ENCODE peak calls at places on chromosomes 1 and 21, in five cellular contexts. O is small intestine; P is CD8-positive, alpha-beta memory T cell; R is thoracic aorta; X is Karpas-422. F is an unnamed sample.

GRCh38 chr1:64038965-64039926 is 164.2 kb upstream of the UBE2U start:
- DNase-seq in O (peak; percentile 22), P (no peak), R (peak; percentile 54), X (no peak), F (peak; percentile 79)

GRCh38 chr1:238370600-238370999 is 479.9 kb upstream of the ZP4 start:
- DNase-seq in O (peak; percentile 68), P (no peak), R (no peak), X (no peak), F (no peak)

GRCh38 chr1:214615111-214615510 is 12.1 kb downstream of the CENPF start:
- DNase-seq in O (no peak), P (no peak), R (no peak), X (no peak), F (no peak)

GRCh38 chr1:14778882-14779594 is 180.6 kb downstream of the KAZN start:
- DNase-seq in O (peak; percentile 30), P (peak; percentile 3), R (no peak), X (peak; percentile 76), F (no peak)

GRCh38 chr1:169576241-169576933 is 9.9 kb downstream of the F5 start:
- DNase-seq in O (no peak), P (no peak), R (no peak), X (no peak), F (no peak)

GRCh38 chr1:11395616-11396015 is 83.3 kb upstream of the DISP3 start:
- DNase-seq in O (no peak), P (no peak), R (no peak), X (no peak), F (no peak)

GRCh38 chr1:214002472-214002871 is 14.7 kb downstream of the PROX1 start:
- DNase-seq in O (peak; percentile 29), P (no peak), R (no peak), X (no peak), F (no peak)

GRCh38 chr1:9992910-9993309 is 4.1 kb upstream of the RBP7 start:
- DNase-seq in O (no peak), P (no peak), R (no peak), X (no peak), F (no peak)

GRCh38 chr1:246632584-246633168 is 66.4 kb downstream of the CNST start:
- DNase-seq in O (no peak), P (no peak), R (no peak), X (no peak), F (no peak)

GRCh38 chr1:109721046-109721445 is 9.0 kb downstream of the GSTM5 start:
- DNase-seq in O (no peak), P (no peak), R (no peak), X (no peak), F (no peak)

GRCh38 chr1:116311756-116312691 is 61.0 kb upstream of the ATP1A1 start:
- DNase-seq in O (peak; percentile 96), P (no peak), R (no peak), X (no peak), F (no peak)

GRCh38 chr1:226584164-226584563 is 35.6 kb downstream of the STUM start:
- DNase-seq in O (peak; percentile 27), P (no peak), R (no peak), X (no peak), F (no peak)

DNA sequence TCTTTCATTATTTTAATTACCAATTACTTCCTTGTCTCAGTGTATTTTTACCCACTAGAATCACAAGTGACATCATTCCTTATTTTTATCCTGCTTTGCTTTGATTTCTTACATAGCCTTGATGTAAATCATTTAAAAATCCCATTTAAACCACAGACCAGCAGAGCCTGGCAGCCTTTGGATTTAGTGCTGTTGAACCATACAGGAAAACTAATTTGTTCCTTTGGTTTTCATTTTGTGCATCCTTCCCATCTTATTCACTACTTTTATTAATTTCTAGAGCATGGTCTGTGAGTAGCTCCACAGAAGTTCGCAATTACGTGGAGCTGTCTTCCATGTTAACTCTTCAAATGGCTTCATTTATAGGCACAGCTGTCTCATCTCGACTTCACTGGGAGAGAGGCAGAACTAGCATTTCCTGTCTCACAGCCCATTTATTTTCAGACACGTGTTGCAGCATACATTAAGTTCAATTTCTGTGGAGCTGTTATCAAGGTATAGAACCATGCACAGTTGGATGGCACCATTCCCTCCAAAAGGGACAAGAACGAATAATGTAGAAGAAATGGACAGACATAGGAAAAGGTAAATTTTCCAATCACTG is 235.3 kb downstream of the MRPL39 start:
- DNase-seq in O (no peak), P (no peak), R (no peak), X (no peak), F (no peak)
- H3K4me1 ChIP-seq in O (no peaks in the 10 kb centered on the region), P (no peaks in the 10 kb centered on the region), R (no peaks in the 10 kb centered on the region), X (no peaks in the 10 kb centered on the region), F (no peaks in the 10 kb centered on the region)

GRCh38 chr21:43969115-43969444 is 43.0 kb upstream of the TRAPPC10 start:
- DNase-seq in O (no peak), P (no peak), R (no peak), X (no peak), F (no peak)
- H3K36me3 ChIP-seq in O (peaks cover 4% of the 10 kb centered on the region), P (peaks cover 5% of the 10 kb centered on the region), R (peaks cover 17% of the 10 kb centered on the region), X (peaks cover 3% of the 10 kb centered on the region), F (peaks cover 15% of the 10 kb centered on the region)

DNA sequence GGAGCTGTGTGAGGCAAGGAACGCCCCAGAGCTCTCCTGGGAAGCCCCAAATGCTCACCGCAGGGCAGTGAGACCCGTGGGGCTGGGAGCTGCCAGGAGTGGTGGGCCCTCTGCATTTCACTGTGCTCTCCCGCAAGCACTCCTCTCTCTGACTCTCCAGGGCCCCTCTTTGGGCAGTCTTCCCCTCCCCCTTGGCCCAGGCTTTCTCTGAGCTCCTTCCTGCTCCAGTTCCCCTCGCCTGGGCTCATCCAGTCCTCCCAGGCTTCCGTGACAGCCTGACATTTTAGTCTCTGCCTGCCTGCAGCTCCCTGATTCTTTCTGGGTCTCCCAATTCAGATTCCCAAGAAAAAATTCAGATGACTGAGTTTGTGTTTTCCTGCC is 2.2 kb upstream of the CA6 start:
- DNase-seq in O (no peak), P (no peak), R (no peak), X (no peak), F (no peak)
- H3K4me3 ChIP-seq in O (no peak overlapping the region), P (no peak overlapping the region), R (no peak overlapping the region), X (no peak overlapping the region), F (no peak overlapping the region)

DNA sequence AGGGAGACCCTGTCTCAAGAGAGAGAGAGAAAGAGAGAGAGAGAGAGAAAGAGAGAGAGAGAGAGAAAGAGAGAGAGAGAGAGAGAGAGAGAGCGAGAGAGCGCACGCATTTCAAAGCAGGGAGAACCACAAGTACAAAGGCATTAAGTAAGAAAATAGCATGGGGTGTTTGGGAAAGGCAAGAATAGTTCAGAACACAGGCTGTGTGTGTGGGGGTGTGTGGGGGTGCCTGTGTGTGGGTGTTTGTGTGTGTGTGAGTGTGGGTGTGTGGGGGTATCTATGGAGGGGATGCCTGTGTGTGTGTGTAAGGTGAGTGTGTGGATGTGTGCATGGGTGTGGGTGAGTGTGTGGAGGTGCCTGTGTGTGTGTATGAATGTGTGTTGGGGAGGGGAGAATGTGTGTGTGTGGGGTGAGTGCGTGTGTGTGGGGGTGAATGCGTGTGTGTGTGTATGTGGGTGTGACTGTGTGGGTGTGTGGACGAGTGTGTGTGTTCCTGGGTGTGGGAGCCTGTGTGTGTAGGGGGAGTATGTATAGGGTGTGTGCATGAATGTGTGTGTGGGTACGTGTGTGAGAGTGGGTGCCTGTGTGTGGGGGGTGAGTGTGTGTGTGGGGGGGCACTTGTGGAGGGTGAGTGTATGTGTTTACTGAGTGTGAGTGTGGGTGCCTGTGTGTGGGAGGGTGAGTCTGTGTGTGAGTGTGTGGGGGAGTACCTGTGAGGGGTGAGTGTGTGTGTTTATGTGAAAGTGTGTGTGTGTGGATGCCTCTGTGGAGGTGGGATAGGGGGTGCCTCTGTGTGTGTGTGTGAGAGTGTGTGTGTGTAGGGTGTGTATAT is 19.1 kb upstream of the HDAC1 start:
- DNase-seq in O (no peak), P (peak; percentile 59), R (no peak), X (no peak), F (no peak)
- H3K4me1 ChIP-seq in O (no peaks in the 10 kb centered on the region), P (peaks cover 66% of the 10 kb centered on the region), R (no peaks in the 10 kb centered on the region), X (peaks cover 11% of the 10 kb centered on the region), F (no peaks in the 10 kb centered on the region)

GRCh38 chr1:15923241-15923640 is 52.7 kb downstream of the ZBTB17 start:
- DNase-seq in O (no peak), P (no peak), R (no peak), X (no peak), F (no peak)
- H3K36me3 ChIP-seq in O (peaks cover 6% of the 10 kb centered on the region), P (peaks cover 40% of the 10 kb centered on the region), R (peaks cover 58% of the 10 kb centered on the region), X (peaks cover 32% of the 10 kb centered on the region), F (peaks cover 82% of the 10 kb centered on the region)

GRCh38 chr1:204461331-204462228 is 33.0 kb downstream of the PIK3C2B start:
- DNase-seq in O (no peak), P (peak; percentile 26), R (no peak), X (no peak), F (no peak)
- H3K4me3 ChIP-seq in O (no peak overlapping the region), P (no peak overlapping the region), R (no peak overlapping the region), X (no peak overlapping the region), F (no peak overlapping the region)

GRCh38 chr1:242211254-242212022 is 212.5 kb upstream of the MAP1LC3C start:
- DNase-seq in O (no peak), P (no peak), R (no peak), X (no peak), F (no peak)
- H3K4me1 ChIP-seq in O (no peaks in the 10 kb centered on the region), P (no peaks in the 10 kb centered on the region), R (no peaks in the 10 kb centered on the region), X (no peaks in the 10 kb centered on the region), F (no peaks in the 10 kb centered on the region)

GRCh38 chr1:152623203-152623844 is 421 bp upstream of the LCE3A start:
- DNase-seq in O (no peak), P (no peak), R (no peak), X (peak; percentile 57), F (no peak)

GRCh38 chr1:152630596-152630995 is 7.7 kb upstream of the LCE3A start:
- DNase-seq in O (no peak), P (no peak), R (no peak), X (no peak), F (no peak)

GRCh38 chr1:152621993-152622392 is 910 bp downstream of the LCE3A start:
- DNase-seq in O (no peak), P (no peak), R (no peak), X (no peak), F (no peak)

GRCh38 chr1:152622803-152623202 is at the start of gene LCE3A:
- DNase-seq in O (no peak), P (no peak), R (no peak), X (peak; percentile 2), F (no peak)

DNA sequence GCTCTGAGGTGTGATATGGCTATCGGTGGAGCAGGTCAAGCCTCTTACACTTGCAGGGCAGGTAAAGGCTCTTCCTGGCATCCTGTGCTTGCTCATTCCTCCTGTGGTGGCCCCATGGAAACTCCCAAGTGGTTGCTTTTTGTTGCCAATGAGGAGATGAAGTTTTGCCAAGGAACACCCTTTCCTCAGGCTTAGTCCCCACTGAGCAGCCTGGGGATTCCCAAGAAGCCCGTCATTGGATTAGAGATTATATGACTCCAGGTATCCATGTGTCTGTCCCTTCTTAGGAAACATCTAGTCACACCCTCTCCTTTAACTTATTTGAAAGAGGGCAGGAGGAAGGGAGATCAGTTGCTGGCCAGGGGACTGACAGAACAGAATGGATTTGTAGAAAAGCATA is 3.8 kb upstream of the LCE3A start:
- DNase-seq in O (no peak), P (no peak), R (no peak), X (no peak), F (no peak)
- H3K36me3 ChIP-seq in O (no peaks in the 10 kb centered on the region), P (no peaks in the 10 kb centered on the region), R (no peaks in the 10 kb centered on the region), X (no peaks in the 10 kb centered on the region), F (no peaks in the 10 kb centered on the region)

GRCh38 chr1:53995683-53996082 is 22.3 kb downstream of the LDLRAD1 start:
- DNase-seq in O (no peak), P (no peak), R (no peak), X (no peak), F (no peak)
- H3K4me3 ChIP-seq in O (no peak overlapping the region), P (no peak overlapping the region), R (no peak overlapping the region), X (no peak overlapping the region), F (no peak overlapping the region)